ENCODE peak calls at places on chromosome X, in four cellular contexts. One of them, this sample, is unnamed.

GRCh38 chrX:23901065-23901464 is 6.7 kb downstream of the APOO start:
- DNase-seq in H1: no peak
- DNase-seq in IMR-90: peak
- DNase-seq in mesendoderm: peak
- DNase-seq in this sample: no peak

GRCh38 chrX:143642426-143642825 is 6.5 kb upstream of the SLITRK4 start:
- DNase-seq in H1: no peak
- DNase-seq in IMR-90: no peak
- DNase-seq in mesendoderm: no peak
- DNase-seq in this sample: no peak

GRCh38 chrX:150200820-150201287 is 162.3 kb upstream of the MAMLD1 start:
- DNase-seq in H1: no peak
- DNase-seq in IMR-90: peak
- DNase-seq in mesendoderm: peak
- DNase-seq in this sample: no peak

GRCh38 chrX:46251755-46252154 is 293.5 kb downstream of the ZNF674 start:
- DNase-seq in H1: no peak
- DNase-seq in IMR-90: peak
- DNase-seq in mesendoderm: no peak
- DNase-seq in this sample: no peak

GRCh38 chrX:152897216-152898144 is at the start of gene ZNF185:
- DNase-seq in H1: peak
- DNase-seq in IMR-90: no peak
- DNase-seq in mesendoderm: peak
- DNase-seq in this sample: peak

GRCh38 chrX:4035874-4036273 is 322.4 kb upstream of the PRKX start:
- DNase-seq in H1: no peak
- DNase-seq in IMR-90: no peak
- DNase-seq in mesendoderm: no peak
- DNase-seq in this sample: no peak

GRCh38 chrX:24498975-24499374 is 33.9 kb downstream of the PDK3 start:
- DNase-seq in H1: no peak
- DNase-seq in IMR-90: peak
- DNase-seq in mesendoderm: no peak
- DNase-seq in this sample: no peak

GRCh38 chrX:86047174-86047991 is at the start of gene CHM:
- DNase-seq in H1: peak
- DNase-seq in IMR-90: peak
- DNase-seq in mesendoderm: peak
- DNase-seq in this sample: peak

GRCh38 chrX:400258-400657 is 13.6 kb upstream of the PPP2R3B start:
- DNase-seq in H1: no peak
- DNase-seq in IMR-90: no peak
- DNase-seq in mesendoderm: no peak
- DNase-seq in this sample: no peak

GRCh38 chrX:397575-397974 is 10.9 kb upstream of the PPP2R3B start:
- DNase-seq in H1: peak
- DNase-seq in IMR-90: peak
- DNase-seq in mesendoderm: peak
- DNase-seq in this sample: peak

GRCh38 chrX:404656-405055 is 17.9 kb upstream of the PPP2R3B start:
- DNase-seq in H1: no peak
- DNase-seq in IMR-90: no peak
- DNase-seq in mesendoderm: no peak
- DNase-seq in this sample: no peak

GRCh38 chrX:405149-405548 is 18.4 kb upstream of the PPP2R3B start:
- DNase-seq in H1: no peak
- DNase-seq in IMR-90: no peak
- DNase-seq in mesendoderm: no peak
- DNase-seq in this sample: no peak

GRCh38 chrX:402857-403256 is 16.1 kb upstream of the PPP2R3B start:
- DNase-seq in H1: no peak
- DNase-seq in IMR-90: no peak
- DNase-seq in mesendoderm: no peak
- DNase-seq in this sample: no peak
- H4K5ac ChIP-seq in H1: no peak
- H4K5ac ChIP-seq in IMR-90: no peak
- H4K5ac ChIP-seq in mesendoderm: no peak
- H4K5ac ChIP-seq in this sample: no peak

GRCh38 chrX:151225843-151226242 is 49.5 kb downstream of the GPR50 start:
- DNase-seq in H1: no peak
- DNase-seq in IMR-90: no peak
- DNase-seq in mesendoderm: no peak
- DNase-seq in this sample: no peak

GRCh38 chrX:151227637-151228036 is 51.3 kb downstream of the GPR50 start:
- DNase-seq in H1: peak
- DNase-seq in IMR-90: no peak
- DNase-seq in mesendoderm: peak
- DNase-seq in this sample: peak

GRCh38 chrX:151226941-151227340 is 50.6 kb downstream of the GPR50 start:
- DNase-seq in H1: no peak
- DNase-seq in IMR-90: no peak
- DNase-seq in mesendoderm: no peak
- DNase-seq in this sample: no peak

GRCh38 chrX:151228935-151229334 is 52.6 kb downstream of the GPR50 start:
- DNase-seq in H1: no peak
- DNase-seq in IMR-90: no peak
- DNase-seq in mesendoderm: no peak
- DNase-seq in this sample: no peak
- H4K5ac ChIP-seq in H1: no peak
- H4K5ac ChIP-seq in IMR-90: no peak
- H4K5ac ChIP-seq in mesendoderm: no peak
- H4K5ac ChIP-seq in this sample: no peak

GRCh38 chrX:57595381-57595811 is 3.6 kb downstream of the ZXDB start:
- DNase-seq in H1: no peak
- DNase-seq in IMR-90: peak
- DNase-seq in mesendoderm: no peak
- DNase-seq in this sample: no peak
- H4K5ac ChIP-seq in H1: no peak
- H4K5ac ChIP-seq in IMR-90: no peak
- H4K5ac ChIP-seq in mesendoderm: no peak
- H4K5ac ChIP-seq in this sample: no peak

GRCh38 chrX:38154340-38154739 is 66.3 kb downstream of the SRPX start:
- DNase-seq in H1: no peak
- DNase-seq in IMR-90: no peak
- DNase-seq in mesendoderm: no peak
- DNase-seq in this sample: no peak
- H4K5ac ChIP-seq in H1: no peak
- H4K5ac ChIP-seq in IMR-90: no peak
- H4K5ac ChIP-seq in mesendoderm: no peak
- H4K5ac ChIP-seq in this sample: no peak

GRCh38 chrX:39855748-39856129 is 242.0 kb downstream of the BCOR start:
- DNase-seq in H1: no peak
- DNase-seq in IMR-90: peak
- DNase-seq in mesendoderm: peak
- DNase-seq in this sample: peak
- H4K5ac ChIP-seq in H1: no peak
- H4K5ac ChIP-seq in IMR-90: no peak
- H4K5ac ChIP-seq in mesendoderm: no peak
- H4K5ac ChIP-seq in this sample: no peak

GRCh38 chrX:84168095-84168494 is 19.9 kb downstream of the RPS6KA6 start:
- DNase-seq in H1: no peak
- DNase-seq in IMR-90: peak
- DNase-seq in mesendoderm: no peak
- DNase-seq in this sample: no peak
- H4K5ac ChIP-seq in H1: no peak
- H4K5ac ChIP-seq in IMR-90: no peak
- H4K5ac ChIP-seq in mesendoderm: no peak
- H4K5ac ChIP-seq in this sample: no peak

This sample was measured in H9.